ENCODE peak calls at places on chromosomes 1 and 21, in six cellular contexts. H is GM23248, U is stomach, Z is upper lobe of right lung, D is left ventricle myocardium inferior, V is mammary epithelial cell. A is an unnamed sample.

GRCh38 chr1:210700511-210700910 is 371.8 kb downstream of the HHAT start:
- DNase-seq in H (no peak), U (no peak), Z (no peak), D (no peak), V (no peak), A (no peak)

GRCh38 chr1:201397675-201398074 is 1.4 kb downstream of the LAD1 start:
- DNase-seq in H (no peak), U (peak), Z (no peak), D (no peak), V (peak), A (no peak)

GRCh38 chr1:32897082-32898049 is 3.8 kb downstream of the TMEM54 start:
- DNase-seq in H (no peak), U (no peak), Z (no peak), D (no peak), V (peak), A (no peak)

GRCh38 chr1:98325646-98326441 is 335.7 kb upstream of the SNX7 start:
- DNase-seq in H (peak), U (peak), Z (no peak), D (peak), V (peak), A (no peak)

GRCh38 chr1:154405762-154406571 is 824 bp downstream of the IL6R start:
- DNase-seq in H (peak), U (peak), Z (peak), D (peak), V (peak), A (peak)

GRCh38 chr21:36103434-36103833 is 31.4 kb upstream of the CBR3 start:
- DNase-seq in H (no peak), U (no peak), Z (no peak), D (no peak), V (no peak), A (no peak)

GRCh38 chr1:53111073-53111556 is 31.3 kb downstream of the SLC1A7 start:
- DNase-seq in H (peak), U (peak), Z (no peak), D (no peak), V (no peak), A (no peak)

GRCh38 chr1:145872421-145872891 is 13.2 kb downstream of the ANKRD35 start:
- DNase-seq in H (peak), U (peak), Z (no peak), D (peak), V (no peak), A (peak)

GRCh38 chr21:17270234-17270633 is 242.6 kb upstream of the CXADR start:
- DNase-seq in H (peak), U (no peak), Z (no peak), D (peak), V (peak), A (peak)

GRCh38 chr1:231748744-231749143 is 122.2 kb downstream of the DISC1 start:
- DNase-seq in H (no peak), U (no peak), Z (no peak), D (no peak), V (no peak), A (no peak)

GRCh38 chr1:224774378-224774777 is 155.1 kb upstream of the DNAH14 start:
- DNase-seq in H (no peak), U (no peak), Z (no peak), D (no peak), V (peak), A (no peak)

GRCh38 chr1:54994355-54994990 is 4.3 kb upstream of the BSND start:
- DNase-seq in H (no peak), U (no peak), Z (no peak), D (no peak), V (no peak), A (no peak)

GRCh38 chr1:65001238-65001792 is 35.0 kb upstream of the JAK1 start:
- DNase-seq in H (peak), U (peak), Z (peak), D (peak), V (no peak), A (peak)

GRCh38 chr1:219066631-219067349 is 106.9 kb upstream of the LYPLAL1 start:
- DNase-seq in H (peak), U (no peak), Z (no peak), D (no peak), V (peak), A (no peak)

GRCh38 chr1:87104140-87104539 is 189.7 kb downstream of the HS2ST1 start:
- DNase-seq in H (no peak), U (no peak), Z (no peak), D (no peak), V (no peak), A (no peak)

GRCh38 chr1:27058976-27059688 is 46.5 kb upstream of the TENT5B start:
- DNase-seq in H (no peak), U (no peak), Z (no peak), D (no peak), V (no peak), A (no peak)

GRCh38 chr1:170340259-170340658 is 191.7 kb upstream of the GORAB start:
- DNase-seq in H (no peak), U (no peak), Z (no peak), D (no peak), V (no peak), A (no peak)

GRCh38 chr1:117661027-117661426 is 55.2 kb downstream of the TENT5C start:
- DNase-seq in H (no peak), U (no peak), Z (no peak), D (no peak), V (no peak), A (no peak)

GRCh38 chr1:1874901-1875300 is 16.0 kb downstream of the GNB1 start:
- DNase-seq in H (no peak), U (no peak), Z (no peak), D (no peak), V (no peak), A (no peak)

GRCh38 chr1:1876335-1876935 is 14.5 kb downstream of the GNB1 start:
- DNase-seq in H (peak), U (no peak), Z (no peak), D (no peak), V (no peak), A (no peak)

GRCh38 chr1:1872329-1872994 is 18.4 kb downstream of the GNB1 start:
- DNase-seq in H (no peak), U (no peak), Z (no peak), D (no peak), V (no peak), A (no peak)

GRCh38 chr1:1875932-1876331 is 15.0 kb downstream of the GNB1 start:
- DNase-seq in H (peak), U (no peak), Z (no peak), D (no peak), V (no peak), A (no peak)

DNA sequence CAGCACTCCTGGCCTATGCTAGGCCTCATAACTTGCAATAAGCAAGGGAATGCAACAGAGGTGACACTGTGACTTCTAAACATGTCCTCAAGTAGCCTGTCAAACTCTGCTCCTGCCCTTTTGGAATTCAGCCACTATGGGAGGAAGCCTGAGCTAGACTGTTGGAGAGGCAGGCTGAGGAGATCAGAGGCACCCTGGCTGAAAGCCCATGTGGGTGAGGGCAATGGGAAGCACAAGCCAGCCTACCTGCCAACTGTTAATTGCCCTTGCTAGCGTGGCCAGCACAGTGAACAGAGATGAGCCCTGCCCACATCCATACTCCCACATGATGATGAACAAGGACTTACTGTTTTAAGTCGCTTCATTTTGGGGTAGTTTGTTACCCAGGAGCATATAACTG is 17.7 kb downstream of the GNB1 start:
- DNase-seq in H (no peak), U (peak), Z (peak), D (peak), V (no peak), A (no peak)
- H3K27ac ChIP-seq in H (no peak), U (no peak), Z (no peak), D (peak), V (no peak), A (no peak)

DNA sequence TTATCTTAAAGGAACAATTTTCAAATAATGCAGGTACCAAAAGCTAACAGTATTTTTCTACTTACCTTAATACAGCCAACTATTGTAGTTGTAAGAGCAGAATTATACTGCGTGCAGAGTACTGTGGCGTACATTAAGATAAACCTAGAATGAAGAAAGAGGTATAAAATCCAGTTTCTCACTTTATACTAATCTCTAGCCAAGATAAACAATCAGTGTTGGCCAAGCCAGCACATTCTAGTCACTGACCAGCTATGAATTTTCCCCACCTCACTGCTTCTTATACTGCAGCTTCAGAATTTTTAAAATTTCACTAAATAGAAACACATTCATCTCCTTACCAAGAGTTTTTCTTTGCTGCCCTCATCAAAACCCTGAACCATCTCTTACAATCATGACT is 33.6 kb downstream of the SLC35D1 start:
- DNase-seq in H (peak), U (no peak), Z (no peak), D (no peak), V (no peak), A (no peak)
- H3K27ac ChIP-seq in H (peak), U (peak), Z (no peak), D (peak), V (no peak), A (no peak)

GRCh38 chr1:13543927-13544556 is 30.2 kb upstream of the LRRC38 start:
- DNase-seq in H (peak), U (peak), Z (peak), D (peak), V (no peak), A (no peak)
- H3K27ac ChIP-seq in H (no peak), U (peak), Z (no peak), D (peak), V (no peak), A (peak)

GRCh38 chr1:222709700-222710153 is 2.6 kb downstream of the AIDA start:
- DNase-seq in H (peak), U (no peak), Z (no peak), D (no peak), V (no peak), A (no peak)
- H3K27ac ChIP-seq in H (peak), U (no peak), Z (peak), D (no peak), V (no peak), A (no peak)

GRCh38 chr1:104182251-104182650 is 432.6 kb downstream of the AMY1C start:
- DNase-seq in H (no peak), U (no peak), Z (no peak), D (no peak), V (no peak), A (no peak)
- H3K27ac ChIP-seq in H (no peak), U (no peak), Z (no peak), D (no peak), V (no peak), A (no peak)